ENCODE peak calls at places on chromosome X, in eight cellular contexts. G is stomach; K is sigmoid colon; V is GF-D8; S is coronary artery; H is NCI-H1105; Z is nucleus accumbens; A is stimulated activated CD4-positive, alpha-beta T cell treated with anti-CD3 and anti-CD28 coated beads, Interleukin-1b, Interleukin-23, amount 100 ng/mL, for 4 hours. J is an unnamed sample.

GRCh38 chrX:154730271-154730883 is 20.5 kb downstream of the GAB3 start:
- DNase-seq in G (no peak), K (no peak), V (no peak), S (no peak), H (no peak), Z (no peak), A (no peak), J (no peak)

GRCh38 chrX:105694839-105695238 is 127.5 kb upstream of the NRK start:
- DNase-seq in G (no peak), K (no peak), V (no peak), S (no peak), H (no peak), Z (no peak), A (no peak), J (no peak)

GRCh38 chrX:154043003-154043402 is 23.3 kb upstream of the IRAK1 start:
- DNase-seq in G (no peak), K (no peak), V (no peak), S (no peak), H (no peak), Z (no peak), A (no peak), J (no peak)

GRCh38 chrX:74090049-74090448 is 213.9 kb upstream of the ZCCHC13 start:
- DNase-seq in G (no peak), K (no peak), V (no peak), S (no peak), H (no peak), Z (no peak), A (no peak), J (no peak)

GRCh38 chrX:101206471-101206870 is 13.1 kb upstream of the DRP2 start:
- DNase-seq in G (no peak), K (no peak), V (no peak), S (no peak), H (no peak), Z (no peak), A (no peak), J (no peak)

GRCh38 chrX:71917621-71918341 is 7.1 kb downstream of the NHSL2 start:
- DNase-seq in G (no peak), K (no peak), V (no peak), S (no peak), H (no peak), Z (no peak), A (no peak), J (no peak)

GRCh38 chrX:16137416-16138107 is 14.2 kb downstream of the GRPR start:
- DNase-seq in G (no peak), K (no peak), V (no peak), S (no peak), H (no peak), Z (no peak), A (no peak), J (no peak)

GRCh38 chrX:30791296-30792278 is 97.5 kb downstream of the TAB3 start:
- DNase-seq in G (peak), K (peak), V (no peak), S (no peak), H (no peak), Z (no peak), A (no peak), J (peak)

GRCh38 chrX:81305240-81305639 is 103.3 kb downstream of the SH3BGRL start:
- DNase-seq in G (no peak), K (no peak), V (no peak), S (no peak), H (no peak), Z (no peak), A (no peak), J (no peak)

GRCh38 chrX:33379839-33380238 is 168.5 kb upstream of the DMD start:
- DNase-seq in G (no peak), K (no peak), V (no peak), S (no peak), H (no peak), Z (no peak), A (no peak), J (no peak)

GRCh38 chrX:2576793-2577192 is 76.0 kb upstream of the DHRSX start:
- DNase-seq in G (no peak), K (no peak), V (no peak), S (no peak), H (no peak), Z (no peak), A (no peak), J (no peak)

GRCh38 chrX:79288723-79289122 is 78.4 kb downstream of the ITM2A start:
- DNase-seq in G (no peak), K (no peak), V (no peak), S (no peak), H (no peak), Z (no peak), A (no peak), J (no peak)

GRCh38 chrX:101677028-101677427 is 17.4 kb upstream of the ARMCX2 start:
- DNase-seq in G (no peak), K (no peak), V (no peak), S (no peak), H (no peak), Z (no peak), A (no peak), J (no peak)

GRCh38 chrX:14916017-14916674 is 42.9 kb downstream of the MOSPD2 start:
- DNase-seq in G (no peak), K (no peak), V (no peak), S (no peak), H (no peak), Z (no peak), A (no peak), J (no peak)

GRCh38 chrX:134512566-134512965 is 52.6 kb downstream of the HPRT1 start:
- DNase-seq in G (no peak), K (no peak), V (no peak), S (no peak), H (no peak), Z (no peak), A (no peak), J (no peak)

GRCh38 chrX:69063486-69063885 is 101.8 kb downstream of the PJA1 start:
- DNase-seq in G (peak), K (no peak), V (no peak), S (peak), H (no peak), Z (no peak), A (no peak), J (no peak)

GRCh38 chrX:152926279-152926678 is 28.4 kb downstream of the ZNF185 start:
- DNase-seq in G (peak), K (no peak), V (no peak), S (no peak), H (peak), Z (peak), A (peak), J (no peak)

GRCh38 chrX:10106801-10107200 is 50.0 kb upstream of the CLCN4 start:
- DNase-seq in G (no peak), K (no peak), V (no peak), S (no peak), H (no peak), Z (no peak), A (peak), J (no peak)

GRCh38 chrX:145405012-145405411 is 157.7 kb downstream of the SPANXN1 start:
- DNase-seq in G (no peak), K (no peak), V (no peak), S (no peak), H (peak), Z (no peak), A (no peak), J (no peak)

GRCh38 chrX:72094894-72095293 is 36.8 kb downstream of the RTL5 start:
- DNase-seq in G (peak), K (no peak), V (no peak), S (no peak), H (peak), Z (no peak), A (peak), J (no peak)

GRCh38 chrX:9339603-9340569 is 125.0 kb upstream of the TBL1X start:
- DNase-seq in G (no peak), K (peak), V (no peak), S (no peak), H (no peak), Z (no peak), A (no peak), J (no peak)

GRCh38 chrX:152821145-152821765 is 9.3 kb downstream of the CETN2 start:
- DNase-seq in G (peak), K (no peak), V (no peak), S (no peak), H (peak), Z (no peak), A (no peak), J (no peak)

GRCh38 chrX:135516376-135516775 is 4.1 kb upstream of the INTS6L start:
- DNase-seq in G (no peak), K (no peak), V (peak), S (no peak), H (no peak), Z (no peak), A (no peak), J (no peak)

GRCh38 chrX:154918060-154918483 is 31.9 kb downstream of the F8A1 start:
- DNase-seq in G (peak), K (peak), V (no peak), S (no peak), H (peak), Z (peak), A (no peak), J (no peak)

GRCh38 chrX:31126205-31126604 is 54.4 kb upstream of the FTHL17 start:
- DNase-seq in G (no peak), K (no peak), V (no peak), S (no peak), H (no peak), Z (no peak), A (no peak), J (no peak)

GRCh38 chrX:45537936-45538335 is 337.3 kb upstream of the DIPK2B start:
- DNase-seq in G (no peak), K (no peak), V (no peak), S (no peak), H (no peak), Z (no peak), A (no peak), J (no peak)

GRCh38 chrX:23494741-23495140 is 160.1 kb downstream of the PTCHD1 start:
- DNase-seq in G (no peak), K (no peak), V (no peak), S (no peak), H (no peak), Z (no peak), A (no peak), J (no peak)

GRCh38 chrX:120499301-120500097 is 30.4 kb upstream of the LAMP2 start:
- DNase-seq in G (no peak), K (no peak), V (no peak), S (no peak), H (no peak), Z (no peak), A (no peak), J (no peak)

GRCh38 chrX:11066812-11067211 is 44.3 kb upstream of the HCCS start:
- DNase-seq in G (no peak), K (no peak), V (no peak), S (no peak), H (no peak), Z (no peak), A (no peak), J (no peak)

GRCh38 chrX:100812216-100813158 is 7.7 kb upstream of the CSTF2 start:
- DNase-seq in G (no peak), K (no peak), V (no peak), S (no peak), H (no peak), Z (no peak), A (no peak), J (no peak)

GRCh38 chrX:31366076-31366475 is 294.2 kb upstream of the FTHL17 start:
- DNase-seq in G (no peak), K (no peak), V (no peak), S (no peak), H (no peak), Z (no peak), A (no peak), J (no peak)

GRCh38 chrX:20515841-20516461 is 249.2 kb upstream of the RPS6KA3 start:
- DNase-seq in G (no peak), K (no peak), V (no peak), S (no peak), H (no peak), Z (no peak), A (no peak), J (no peak)

GRCh38 chrX:50988649-50989048 is 78.1 kb downstream of the BMP15 start:
- DNase-seq in G (no peak), K (no peak), V (no peak), S (no peak), H (peak), Z (no peak), A (no peak), J (no peak)

GRCh38 chrX:13024911-13025454 is 19.4 kb downstream of the FAM9C start:
- DNase-seq in G (no peak), K (no peak), V (no peak), S (no peak), H (no peak), Z (no peak), A (no peak), J (no peak)

GRCh38 chrX:121958886-121959285 is 911.5 kb downstream of the GLUD2 start:
- DNase-seq in G (no peak), K (no peak), V (no peak), S (no peak), H (no peak), Z (no peak), A (no peak), J (no peak)

GRCh38 chrX:107288676-107289075 is 82.3 kb downstream of the DNAAF6 start:
- DNase-seq in G (no peak), K (no peak), V (no peak), S (no peak), H (no peak), Z (no peak), A (no peak), J (no peak)

GRCh38 chrX:148426467-148426866 is 74.0 kb upstream of the AFF2 start:
- DNase-seq in G (no peak), K (no peak), V (no peak), S (no peak), H (no peak), Z (no peak), A (no peak), J (no peak)

J was measured in chondrocyte.